ENCODE peak calls at places on chromosome 13, in eight cellular contexts. J is prostate gland, X is suprapubic skin, N is stomach, P is HL-60, L is GM12878, V is GM12892, F is esophagus muscularis mucosa. S is an unnamed sample.

GRCh38 chr13:65744761-65745160 is 1485.4 kb downstream of the PCDH9 start:
- DNase-seq in J (no peak), X (no peak), N (no peak), P (no peak), L (no peak), V (no peak), F (no peak), S (no peak)

GRCh38 chr13:34587586-34587985 is 354.5 kb upstream of the NBEA start:
- DNase-seq in J (no peak), X (no peak), N (no peak), P (no peak), L (no peak), V (no peak), F (no peak), S (no peak)

GRCh38 chr13:36736119-36736726 is 62.4 kb downstream of the SERTM1 start:
- DNase-seq in J (peak), X (no peak), N (peak), P (peak), L (no peak), V (peak), F (no peak), S (peak)

GRCh38 chr13:64529874-64530485 is 2700.2 kb downstream of the PCDH9 start:
- DNase-seq in J (no peak), X (no peak), N (no peak), P (peak), L (no peak), V (no peak), F (no peak), S (peak)

GRCh38 chr13:54445865-54446264 is 1417.3 kb downstream of the OLFM4 start:
- DNase-seq in J (no peak), X (no peak), N (no peak), P (no peak), L (no peak), V (no peak), F (no peak), S (no peak)

GRCh38 chr13:85655040-85655439 is 144.2 kb downstream of the SLITRK6 start:
- DNase-seq in J (no peak), X (no peak), N (no peak), P (no peak), L (no peak), V (no peak), F (no peak), S (no peak)

GRCh38 chr13:60654405-60654804 is 257.4 kb downstream of the TDRD3 start:
- DNase-seq in J (peak), X (no peak), N (peak), P (peak), L (no peak), V (no peak), F (no peak), S (no peak)

GRCh38 chr13:32840113-32840512 is 176.1 kb upstream of the KL start:
- DNase-seq in J (no peak), X (no peak), N (no peak), P (no peak), L (no peak), V (no peak), F (no peak), S (no peak)

GRCh38 chr13:58144616-58145015 is 513.1 kb downstream of the PCDH17 start:
- DNase-seq in J (no peak), X (no peak), N (no peak), P (no peak), L (no peak), V (no peak), F (no peak), S (no peak)

GRCh38 chr13:31008400-31009115 is 76.1 kb downstream of the TEX26 start:
- DNase-seq in J (no peak), X (no peak), N (no peak), P (no peak), L (no peak), V (no peak), F (no peak), S (no peak)

GRCh38 chr13:73146705-73147104 is 87.9 kb downstream of the KLF5 start:
- DNase-seq in J (no peak), X (no peak), N (no peak), P (no peak), L (no peak), V (no peak), F (no peak), S (no peak)

GRCh38 chr13:69198706-69199105 is 908.9 kb upstream of the ATXN8OS start:
- DNase-seq in J (no peak), X (no peak), N (no peak), P (no peak), L (no peak), V (no peak), F (no peak), S (no peak)

GRCh38 chr13:47463726-47464125 is 537.3 kb downstream of the SUCLA2 start:
- DNase-seq in J (no peak), X (no peak), N (no peak), P (no peak), L (no peak), V (no peak), F (no peak), S (no peak)

GRCh38 chr13:21898461-21898860 is 227.6 kb downstream of the FGF9 start:
- DNase-seq in J (no peak), X (no peak), N (no peak), P (no peak), L (no peak), V (no peak), F (no peak), S (no peak)

GRCh38 chr13:51726446-51727185 is 77.3 kb downstream of the DHRS12 start:
- DNase-seq in J (no peak), X (no peak), N (no peak), P (no peak), L (no peak), V (no peak), F (no peak), S (no peak)

GRCh38 chr13:98599502-98600328 is 22.8 kb upstream of the STK24 start:
- DNase-seq in J (no peak), X (no peak), N (no peak), P (no peak), L (no peak), V (no peak), F (no peak), S (no peak)

GRCh38 chr13:42398542-42398941 is 126.6 kb downstream of the AKAP11 start:
- DNase-seq in J (no peak), X (no peak), N (no peak), P (no peak), L (no peak), V (no peak), F (no peak), S (no peak)

GRCh38 chr13:110713981-110714797 is 689 bp downstream of the ING1 start:
- DNase-seq in J (peak), X (no peak), N (peak), P (peak), L (no peak), V (peak), F (no peak), S (no peak)

GRCh38 chr13:81396172-81396571 is 1055.2 kb upstream of the SPRY2 start:
- DNase-seq in J (no peak), X (no peak), N (no peak), P (no peak), L (no peak), V (no peak), F (no peak), S (no peak)

GRCh38 chr13:92436927-92437326 is 789.7 kb upstream of the GPC6 start:
- DNase-seq in J (no peak), X (no peak), N (no peak), P (no peak), L (no peak), V (no peak), F (no peak), S (no peak)
- TF ChIP-seq POLR2AphosphoS5 in J (no peak), X (no peak), N (no peak), P (no peak), L (no peak), V (no peak), F (no peak), S (no peak)

GRCh38 chr13:75255159-75255558 is 226.8 kb downstream of the TBC1D4 start:
- DNase-seq in J (no peak), X (no peak), N (no peak), P (no peak), L (no peak), V (no peak), F (no peak), S (no peak)
- TF ChIP-seq POLR2AphosphoS5 in J (no peak), X (no peak), N (no peak), P (no peak), L (no peak), V (no peak), F (no peak), S (no peak)

GRCh38 chr13:45219938-45220375 is 19.1 kb upstream of the KCTD4 start:
- DNase-seq in J (no peak), X (no peak), N (no peak), P (no peak), L (no peak), V (no peak), F (no peak), S (no peak)
- TF ChIP-seq POLR2AphosphoS5 in J (no peak), X (no peak), N (no peak), P (no peak), L (no peak), V (no peak), F (no peak), S (no peak)

GRCh38 chr13:29482504-29482903 is 113.0 kb downstream of the SLC7A1 start:
- DNase-seq in J (no peak), X (no peak), N (no peak), P (no peak), L (no peak), V (no peak), F (no peak), S (no peak)
- TF ChIP-seq POLR2AphosphoS5 in J (no peak), X (no peak), N (no peak), P (no peak), L (no peak), V (no peak), F (no peak), S (no peak)

GRCh38 chr13:97319088-97319487 is 97.0 kb downstream of the MBNL2 start:
- DNase-seq in J (no peak), X (no peak), N (no peak), P (no peak), L (no peak), V (no peak), F (no peak), S (no peak)
- TF ChIP-seq POLR2AphosphoS5 in J (no peak), X (no peak), N (no peak), P (no peak), L (no peak), V (no peak), F (no peak), S (no peak)

DNA sequence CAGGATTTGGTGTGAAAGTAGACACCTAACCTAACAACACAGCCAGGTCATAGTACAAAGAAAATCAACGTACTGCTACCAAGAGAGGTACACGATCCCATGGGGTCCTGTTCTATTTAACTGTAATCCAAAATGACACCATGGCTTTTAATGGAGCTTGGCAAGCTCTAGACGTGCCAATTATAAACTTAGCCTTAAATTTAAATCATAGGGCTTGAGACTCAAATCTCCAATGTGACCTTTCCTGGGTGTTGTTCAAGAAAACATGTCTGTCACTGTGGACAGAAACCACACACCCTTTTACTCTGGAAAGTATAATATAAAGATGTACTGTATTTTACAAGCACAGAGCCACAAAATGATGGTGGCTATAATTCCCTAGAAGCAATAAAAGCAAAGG is 299.3 kb downstream of the ENOX1 start:
- DNase-seq in J (no peak), X (no peak), N (no peak), P (no peak), L (no peak), V (no peak), F (no peak), S (no peak)
- TF ChIP-seq POLR2AphosphoS5 in J (no peak), X (no peak), N (no peak), P (no peak), L (no peak), V (no peak), F (no peak), S (no peak)

S was measured in GM12891.